ENCODE peak calls at places on chromosomes 2 and 18, in seven cellular contexts. P, B, R, C, X, E and S are unnamed samples.

GRCh38 chr18:76445275-76445674 is 49.8 kb downstream of the ZNF516 start:
- DNase-seq in R (no peak), B (no peak), C (no peak), X (no peak), E (no peak), P (peak), S (no peak)

GRCh38 chr2:105926960-105927678 is 182.4 kb downstream of the NCK2 start:
- DNase-seq in P (no peak), X (peak), C (no peak), E (no peak), B (no peak), R (no peak), S (no peak)

GRCh38 chr2:101135412-101136296 is 15.5 kb downstream of the TBC1D8 start:
- DNase-seq in C (peak), B (no peak), X (no peak), P (no peak), E (no peak), R (no peak), S (no peak)

GRCh38 chr2:16813593-16813992 is 148.0 kb upstream of the CYRIA start:
- DNase-seq in B (no peak), X (no peak), E (no peak), P (no peak), R (no peak), C (no peak), S (no peak)

GRCh38 chr2:103008586-103008985 is 246.8 kb downstream of the TMEM182 start:
- DNase-seq in E (no peak), P (no peak), C (no peak), R (peak), X (no peak), B (peak), S (peak)

GRCh38 chr2:29459445-29460179 is 344.4 kb downstream of the CLIP4 start:
- DNase-seq in E (no peak), X (no peak), B (no peak), P (peak), R (no peak), C (no peak), S (no peak)

GRCh38 chr18:79516441-79516931 is 120.8 kb downstream of the NFATC1 start:
- DNase-seq in E (no peak), B (no peak), R (no peak), C (peak), X (no peak), P (no peak), S (no peak)

GRCh38 chr2:26033270-26033768 is 565 bp upstream of the RAB10 start:
- DNase-seq in R (peak), B (peak), X (no peak), C (no peak), P (peak), E (no peak), S (no peak)

GRCh38 chr2:38315707-38316333 is 61.3 kb downstream of the ATL2 start:
- DNase-seq in E (peak), X (no peak), B (peak), P (peak), C (no peak), R (peak), S (no peak)

GRCh38 chr2:63785096-63785495 is 56.6 kb upstream of the UGP2 start:
- DNase-seq in E (no peak), X (no peak), P (no peak), R (peak), B (no peak), C (no peak), S (no peak)

GRCh38 chr2:189702071-189702470 is 27.6 kb downstream of the ANKAR start:
- DNase-seq in E (no peak), R (no peak), X (no peak), C (no peak), B (no peak), P (peak), S (no peak)